ENCODE peak calls at places on chromosome 7, in eight cellular contexts. E, L, R, F, N, M, Q and D are unnamed samples.

GRCh38 chr7:149179241-149179640 is 16.1 kb upstream of the ZNF282 start:
- DNase-seq in L (no peak), E (no peak), R (no peak), N (no peak), Q (no peak), M (no peak), F (no peak), D (no peak)

GRCh38 chr7:4670791-4671190 is 11.3 kb upstream of the FOXK1 start:
- DNase-seq in L (no peak), F (no peak), N (no peak), E (no peak), R (no peak), M (no peak), Q (no peak), D (no peak)

GRCh38 chr7:92608380-92609322 is 18.5 kb upstream of the FAM133B start:
- DNase-seq in L (peak; percentile 42), F (no peak), Q (no peak), N (no peak), R (no peak), E (no peak), M (no peak), D (no peak)

GRCh38 chr7:158374586-158374985 is 213.0 kb downstream of the PTPRN2 start:
- DNase-seq in M (peak; percentile 20), L (no peak), R (no peak), E (no peak), N (no peak), Q (no peak), F (no peak), D (no peak)

GRCh38 chr7:78635394-78635793 is 818.1 kb downstream of the MAGI2 start:
- DNase-seq in M (no peak), E (no peak), L (no peak), N (no peak), F (no peak), R (no peak), Q (no peak), D (no peak)

GRCh38 chr7:2154831-2155230 is 77.9 kb downstream of the MAD1L1 start:
- DNase-seq in E (peak; percentile 30), Q (no peak), L (no peak), F (no peak), R (no peak), M (no peak), N (no peak), D (no peak)

GRCh38 chr7:36215017-36215621 is 62.1 kb downstream of the EEPD1 start:
- DNase-seq in F (no peak), M (no peak), N (no peak), R (no peak), Q (no peak), E (no peak), L (no peak), D (no peak)

GRCh38 chr7:138900040-138900828 is 81.0 kb downstream of the KIAA1549 start:
- DNase-seq in R (no peak), Q (peak; percentile 24), E (no peak), N (no peak), M (no peak), F (no peak), L (no peak), D (no peak)

GRCh38 chr7:27196287-27196739 is 3.6 kb downstream of the HOXA13 start:
- DNase-seq in M (peak; percentile 67), R (peak; percentile 52), Q (no peak), N (peak; percentile 71), E (peak; percentile 74), L (peak; percentile 82), F (peak; percentile 82), D (peak; percentile 65)

GRCh38 chr7:132162745-132163144 is 413.5 kb downstream of the PLXNA4 start:
- DNase-seq in R (no peak), Q (no peak), N (no peak), L (no peak), E (no peak), F (no peak), M (no peak), D (no peak)

GRCh38 chr7:45082831-45083331 is 5.9 kb downstream of the NACAD start:
- DNase-seq in L (no peak), N (no peak), Q (no peak), M (no peak), F (no peak), R (no peak), E (no peak), D (peak; percentile 48)

GRCh38 chr7:109549461-109549860 is 979.8 kb downstream of the DNAJB9 start:
- DNase-seq in N (no peak), M (no peak), R (no peak), F (no peak), Q (no peak), L (no peak), E (no peak), D (no peak)

GRCh38 chr7:135353832-135354231 is 120.2 kb downstream of the STRA8 start:
- DNase-seq in N (no peak), R (no peak), M (no peak), Q (no peak), L (no peak), E (no peak), F (no peak), D (no peak)

GRCh38 chr7:139105037-139105382 is 4.5 kb downstream of the ZC3HAV1 start:
- DNase-seq in F (peak; percentile 34), M (no peak), L (no peak), N (no peak), Q (no peak), E (no peak), R (no peak), D (no peak)

GRCh38 chr7:30493231-30493630 is 11.4 kb downstream of the GGCT start:
- DNase-seq in F (no peak), Q (no peak), R (no peak), E (no peak), L (no peak), N (no peak), M (no peak), D (no peak)

GRCh38 chr7:95432606-95433005 is 2.2 kb downstream of the PON2 start:
- DNase-seq in L (no peak), R (no peak), Q (no peak), E (no peak), M (no peak), N (no peak), F (no peak), D (no peak)

GRCh38 chr7:2471396-2471795 is 4.8 kb downstream of the GRIFIN start:
- DNase-seq in N (no peak), L (peak; percentile 71), E (no peak), Q (no peak), F (no peak), R (no peak), M (no peak), D (no peak)

GRCh38 chr7:132575336-132575986 is 809 bp downstream of the PLXNA4 start:
- DNase-seq in L (peak; percentile 36), E (peak; percentile 80), Q (no peak), R (no peak), N (no peak), F (no peak), M (peak; percentile 23), D (no peak)

GRCh38 chr7:112869111-112869774 is 79.0 kb upstream of the TMEM168 start:
- DNase-seq in Q (no peak), N (peak; percentile 33), L (peak; percentile 69), R (no peak), F (peak; percentile 80), E (no peak), M (peak; percentile 37), D (no peak)

GRCh38 chr7:140683657-140684056 is 10.9 kb downstream of the ADCK2 start:
- DNase-seq in M (no peak), R (no peak), Q (peak; percentile 3), F (no peak), L (peak; percentile 34), N (no peak), E (no peak), D (no peak)

GRCh38 chr7:106818736-106819135 is 46.3 kb upstream of the PIK3CG start:
- DNase-seq in M (no peak), Q (no peak), E (no peak), R (no peak), N (no peak), L (no peak), F (no peak), D (no peak)

GRCh38 chr7:77427996-77428603 is 12.0 kb upstream of the GSAP start:
- DNase-seq in L (no peak), N (peak; percentile 32), R (no peak), E (no peak), M (peak; percentile 63), F (peak; percentile 55), Q (no peak), D (no peak)

GRCh38 chr7:73560035-73560835 is 2.7 kb upstream of the BCL7B start:
- DNase-seq in L (no peak), Q (peak; percentile 66), M (peak; percentile 87), R (no peak), E (no peak), F (peak; percentile 71), N (peak; percentile 24), D (no peak)

GRCh38 chr7:127706766-127707165 is 54.8 kb downstream of the SND1 start:
- DNase-seq in L (no peak), R (no peak), N (no peak), M (no peak), E (no peak), F (no peak), Q (no peak), D (no peak)

GRCh38 chr7:34064511-34065158 is 159.3 kb downstream of the BMPER start:
- DNase-seq in E (no peak), Q (no peak), N (no peak), R (no peak), M (no peak), F (no peak), L (no peak), D (no peak)

GRCh38 chr7:70696139-70696782 is 435.7 kb upstream of the GALNT17 start:
- DNase-seq in L (no peak), E (no peak), F (peak; percentile 60), R (no peak), N (no peak), Q (no peak), M (peak; percentile 13), D (no peak)

GRCh38 chr7:155938129-155938528 is 125.9 kb upstream of the SHH start:
- DNase-seq in E (no peak), N (no peak), L (no peak), F (no peak), Q (no peak), R (no peak), M (no peak), D (no peak)

GRCh38 chr7:101241015-101241363 is 3.4 kb upstream of the CLDN15 start:
- DNase-seq in Q (no peak), M (no peak), F (no peak), L (no peak), E (no peak), N (no peak), R (no peak), D (no peak)

GRCh38 chr7:113698556-113699220 is 220.1 kb downstream of the PPP1R3A start:
- DNase-seq in F (peak; percentile 30), M (peak; percentile 34), N (no peak), Q (no peak), L (peak; percentile 11), E (no peak), R (no peak), D (no peak)

GRCh38 chr7:631291-631711 is 95.2 kb upstream of the DNAAF5 start:
- DNase-seq in N (no peak), F (no peak), E (peak; percentile 27), M (no peak), L (no peak), Q (no peak), R (no peak), D (no peak)

GRCh38 chr7:158991824-158992621 is 135.7 kb downstream of the DYNC2I1 start:
- DNase-seq in Q (no peak), R (no peak), M (no peak), L (no peak), F (no peak), N (no peak), E (no peak), D (no peak)

GRCh38 chr7:122430710-122431109 is 126.2 kb upstream of the FEZF1 start:
- DNase-seq in L (no peak), Q (no peak), E (no peak), N (no peak), R (no peak), F (no peak), M (no peak), D (no peak)

GRCh38 chr7:100726998-100727761 is 6.2 kb upstream of the ZAN start:
- DNase-seq in M (peak; percentile 26), E (no peak), R (no peak), L (no peak), F (no peak), Q (peak; percentile 68), N (no peak), D (no peak)